ENCODE peak calls at places on chromosome 5, in five cellular contexts. F is omental fat pad, S is upper lobe of right lung, C is body of pancreas, T is cardiac fibroblast. J is an unnamed sample.
A peak's percentile ranks its signal among the peaks of the same experiment; 100 is the strongest.

GRCh38 chr5:143775258-143775657 is 36.7 kb upstream of the HMHB1 start:
- DNase-seq in F (no peak), S (no peak), C (no peak), T (peak; percentile 71), J (no peak)

GRCh38 chr5:1435369-1435768 is 9.9 kb downstream of the SLC6A3 start:
- DNase-seq in F (no peak), S (peak; percentile 38), C (no peak), T (no peak), J (no peak)

GRCh38 chr5:135476615-135477493 is 24.7 kb upstream of the TIFAB start:
- DNase-seq in F (no peak), S (no peak), C (no peak), T (no peak), J (no peak)

GRCh38 chr5:172420215-172420934 is 34.0 kb downstream of the SH3PXD2B start:
- DNase-seq in F (peak; percentile 60), S (peak; percentile 84), C (peak; percentile 97), T (peak; percentile 87), J (no peak)

GRCh38 chr5:181205402-181205734 is 372 bp upstream of the TRIM7 start:
- DNase-seq in F (no peak), S (no peak), C (no peak), T (no peak), J (no peak)

GRCh38 chr5:73066466-73066865 is 53.9 kb upstream of the TMEM171 start:
- DNase-seq in F (no peak), S (no peak), C (no peak), T (peak; percentile 83), J (no peak)

GRCh38 chr5:82644229-82644628 is 366.1 kb upstream of the RPS23 start:
- DNase-seq in F (no peak), S (no peak), C (no peak), T (no peak), J (no peak)

GRCh38 chr5:115526604-115527003 is 18.0 kb downstream of the FEM1C start:
- DNase-seq in F (no peak), S (no peak), C (no peak), T (no peak), J (no peak)

GRCh38 chr5:119417891-119418781 is 34.2 kb upstream of the HSD17B4 start:
- DNase-seq in F (no peak), S (no peak), C (no peak), T (peak; percentile 68), J (no peak)

GRCh38 chr5:36017622-36018021 is 26.4 kb upstream of the UGT3A1 start:
- DNase-seq in F (no peak), S (no peak), C (peak; percentile 7), T (no peak), J (no peak)

GRCh38 chr5:32712463-32713395 is 1.6 kb downstream of the NPR3 start:
- DNase-seq in F (no peak), S (no peak), C (no peak), T (peak; percentile 43), J (no peak)

GRCh38 chr5:95087819-95088317 is 197.0 kb downstream of the MCTP1 start:
- DNase-seq in F (no peak), S (no peak), C (no peak), T (peak; percentile 44), J (no peak)

GRCh38 chr5:117872798-117873368 is 1115.5 kb downstream of the DTWD2 start:
- DNase-seq in F (no peak), S (no peak), C (no peak), T (no peak), J (no peak)

DNA sequence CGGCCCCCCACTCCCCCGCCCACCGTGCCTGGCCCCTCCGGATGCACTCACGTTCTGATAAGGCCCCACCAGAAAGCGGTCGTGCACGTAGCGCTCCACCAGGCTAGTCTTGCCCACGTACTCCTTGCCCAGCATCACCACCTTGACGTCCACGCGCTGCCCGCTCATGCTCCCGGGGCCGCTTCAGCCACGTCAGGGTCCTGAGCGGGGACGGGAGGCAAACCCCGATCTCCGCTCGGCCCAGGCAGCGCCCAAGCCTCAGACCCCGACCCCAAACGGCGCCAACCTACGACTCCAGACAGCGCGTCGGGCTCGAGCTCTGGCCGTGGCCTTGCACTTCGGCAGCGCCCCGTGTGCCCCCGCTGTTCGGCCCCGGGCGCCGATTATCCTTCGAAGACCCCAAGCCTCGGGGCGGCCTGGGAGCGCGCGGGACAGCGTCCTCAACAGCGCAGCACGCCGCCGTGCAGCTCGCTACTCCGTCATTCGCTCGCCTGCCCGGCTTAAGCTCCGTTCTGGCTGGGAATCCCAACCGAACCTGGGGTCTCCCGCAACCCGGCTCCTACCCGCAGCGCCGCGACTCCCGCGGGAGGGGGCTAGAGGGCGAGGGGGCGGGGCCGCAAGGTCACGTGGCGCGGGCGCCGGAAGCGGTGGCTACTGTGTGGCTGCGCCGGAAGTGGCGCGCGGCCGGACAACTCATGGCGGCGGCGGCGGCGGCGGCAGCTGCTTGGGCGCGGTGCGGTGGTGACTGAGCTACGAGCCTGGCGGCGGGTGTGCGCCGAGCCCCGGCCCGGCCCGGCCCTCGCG is at the start of the genes PRELID1 and RAB24:
- DNase-seq in F (peak; percentile 83), S (peak; percentile 95), C (peak; percentile 89), T (peak; percentile 81), J (peak; percentile 92)
- TF ChIP-seq CTCF in F (no peak), S (peak; percentile 38), C (no peak), T (peak; percentile 7), J (peak; percentile 44)

GRCh38 chr5:140168371-140168770 is 6.6 kb upstream of the CYSTM1 start:
- DNase-seq in F (no peak), S (no peak), C (no peak), T (no peak), J (no peak)

GRCh38 chr5:140166911-140167310 is 8.1 kb upstream of the CYSTM1 start:
- DNase-seq in F (no peak), S (no peak), C (no peak), T (no peak), J (no peak)

GRCh38 chr5:140172473-140172872 is 2.5 kb upstream of the CYSTM1 start:
- DNase-seq in F (no peak), S (no peak), C (no peak), T (no peak), J (no peak)

GRCh38 chr5:140165921-140166270 is 9.1 kb upstream of the CYSTM1 start:
- DNase-seq in F (no peak), S (no peak), C (no peak), T (no peak), J (no peak)

DNA sequence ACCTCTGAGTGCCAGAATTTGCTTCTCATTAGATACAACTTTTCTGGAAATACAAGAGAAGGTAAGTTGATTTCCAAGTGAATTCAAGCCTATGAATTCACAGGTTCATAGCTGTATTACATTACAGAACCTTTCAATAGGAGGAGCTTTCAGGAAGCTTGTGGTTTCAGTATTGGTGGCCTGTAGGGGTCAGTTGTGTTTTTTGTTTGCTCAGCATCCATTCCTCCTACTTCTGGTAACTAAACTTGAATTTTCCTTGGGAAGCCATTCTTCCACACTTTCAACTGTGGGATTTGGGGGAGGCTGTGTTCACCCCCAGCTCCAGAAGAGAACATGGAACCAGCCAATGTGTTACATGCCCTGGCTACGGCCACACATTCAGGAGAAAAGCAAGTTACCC is 5.6 kb upstream of the CYSTM1 start:
- DNase-seq in F (no peak), S (no peak), C (no peak), T (no peak), J (no peak)
- TF ChIP-seq CTCF in F (no peak), S (peak; percentile 10), C (no peak), T (no peak), J (no peak)

GRCh38 chr5:19531374-19531952 is 456.5 kb downstream of the CDH18 start:
- DNase-seq in F (no peak), S (no peak), C (peak; percentile 16), T (peak; percentile 21), J (no peak)
- TF ChIP-seq CTCF in F (no peak), S (no peak), C (no peak), T (no peak), J (no peak)

DNA sequence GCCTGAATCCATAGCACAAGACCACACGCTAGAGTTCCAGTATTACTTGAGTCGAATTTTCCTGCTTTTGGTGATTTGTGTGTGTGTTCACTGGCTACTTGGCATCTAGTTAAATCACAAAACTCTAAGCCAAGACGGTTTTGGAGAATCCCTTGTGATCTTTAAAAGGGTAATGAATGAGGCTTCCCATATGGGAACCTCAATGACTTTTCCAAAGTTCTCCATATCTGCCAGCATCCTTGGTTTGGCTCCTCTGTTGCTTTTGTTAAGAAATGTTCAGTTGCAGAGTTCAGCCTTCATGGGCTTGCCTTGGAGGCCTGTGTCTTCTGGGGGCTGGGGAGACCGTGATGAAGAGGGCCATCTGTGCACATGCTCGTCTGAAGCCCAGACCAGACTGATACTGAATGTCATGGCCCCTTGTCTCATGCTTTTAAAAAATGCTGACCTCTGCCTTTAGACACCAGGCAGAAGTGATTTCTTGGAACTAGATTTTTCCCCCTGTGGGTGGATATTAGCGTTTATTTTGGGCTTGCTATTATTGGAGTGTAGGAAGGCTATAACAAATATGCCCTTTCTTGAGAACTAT is 84.3 kb downstream of the RAI14 start:
- DNase-seq in F (no peak), S (no peak), C (peak; percentile 33), T (no peak), J (no peak)
- TF ChIP-seq CTCF in F (no peak), S (no peak), C (no peak), T (no peak), J (no peak)

DNA sequence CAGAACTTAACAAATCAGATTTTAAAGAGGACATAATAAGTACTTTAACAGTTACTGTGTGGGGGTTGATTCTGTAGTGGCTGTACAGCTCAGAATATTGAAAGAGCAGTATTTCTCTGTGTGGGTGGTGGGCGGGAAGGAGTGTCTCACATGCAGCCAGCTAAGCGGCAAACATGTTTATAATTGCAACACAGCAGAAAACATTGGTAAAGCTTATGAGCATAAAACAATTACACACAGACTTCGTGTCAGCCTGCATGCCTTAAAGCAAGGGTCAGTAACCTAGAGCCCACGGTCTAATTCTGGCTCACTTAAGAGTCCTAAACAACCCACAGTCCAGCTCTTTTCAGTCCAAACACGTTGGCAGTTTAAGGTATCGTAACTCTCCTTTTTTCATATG is 24.7 kb upstream of the CSNK1G3 start:
- DNase-seq in F (no peak), S (no peak), C (peak; percentile 10), T (peak; percentile 11), J (no peak)
- TF ChIP-seq CTCF in F (no peak), S (no peak), C (no peak), T (no peak), J (no peak)